ENCODE peak calls at places on chromosomes 11 and 22, in nine cellular contexts. Q is kidney, P is A549, K is heart right ventricle, A is fibroblast of lung, W is small intestine, N is neuronal stem cell, U is spleen, G is H9. R is an unnamed sample. For H3K4me1, the result is how much of the 10 kb centered on the place peaks cover.

GRCh38 chr11:111976614-111977140 is 39.5 kb downstream of the DIXDC1 start:
- DNase-seq in Q (peak), P (no peak), K (no peak), A (peak), W (no peak), N (peak), U (no peak), G (no peak), R (no peak)

GRCh38 chr11:17250561-17251350 is 25.8 kb upstream of the NUCB2 start:
- DNase-seq in Q (no peak), P (no peak), K (no peak), A (peak), W (no peak), N (no peak), U (no peak), G (no peak), R (no peak)

GRCh38 chr11:14384338-14384737 is 25.4 kb upstream of the RRAS2 start:
- DNase-seq in Q (no peak), P (no peak), K (no peak), A (peak), W (no peak), N (no peak), U (no peak), G (no peak), R (no peak)

GRCh38 chr11:10703544-10703943 is 10.0 kb upstream of the IRAG1 start:
- DNase-seq in Q (no peak), P (no peak), K (no peak), A (no peak), W (peak), N (no peak), U (no peak), G (no peak), R (no peak)

GRCh38 chr11:61067782-61068181 is 34.5 kb upstream of the CD5 start:
- DNase-seq in Q (no peak), P (no peak), K (no peak), A (no peak), W (no peak), N (no peak), U (no peak), G (peak), R (no peak)

GRCh38 chr22:40720538-40721256 is 41.4 kb downstream of the MCHR1 start:
- DNase-seq in Q (no peak), P (no peak), K (no peak), A (peak), W (no peak), N (no peak), U (no peak), G (no peak), R (no peak)

GRCh38 chr22:24432059-24432853 is 4.9 kb downstream of the ADORA2A start:
- DNase-seq in Q (peak), P (no peak), K (peak), A (peak), W (peak), N (no peak), U (peak), G (no peak), R (peak)

GRCh38 chr11:119912214-119912613 is 183.2 kb upstream of the NECTIN1 start:
- DNase-seq in Q (no peak), P (no peak), K (peak), A (no peak), W (no peak), N (no peak), U (peak), G (no peak), R (no peak)

GRCh38 chr11:5204787-5205186 is 4.3 kb upstream of the OR51V1 start:
- DNase-seq in Q (no peak), P (peak), K (no peak), A (peak), W (peak), N (peak), U (no peak), G (no peak), R (no peak)

GRCh38 chr22:42915980-42916765 is 59.1 kb upstream of the ARFGAP3 start:
- DNase-seq in Q (no peak), P (no peak), K (no peak), A (no peak), W (peak), N (no peak), U (no peak), G (peak), R (no peak)

GRCh38 chr11:24509114-24509513 is 12.3 kb downstream of the LUZP2 start:
- DNase-seq in Q (no peak), P (no peak), K (no peak), A (peak), W (no peak), N (no peak), U (no peak), G (no peak), R (no peak)

GRCh38 chr11:134142536-134142935 is 73.7 kb downstream of the JAM3 start:
- DNase-seq in Q (no peak), P (no peak), K (no peak), A (peak), W (no peak), N (no peak), U (no peak), G (no peak), R (no peak)

GRCh38 chr11:105862736-105863367 is 159.2 kb downstream of the MSANTD4 start:
- DNase-seq in Q (no peak), P (no peak), K (no peak), A (peak), W (peak), N (peak), U (no peak), G (no peak), R (no peak)

GRCh38 chr11:95371147-95371546 is 140.1 kb upstream of the SESN3 start:
- DNase-seq in Q (no peak), P (no peak), K (no peak), A (no peak), W (no peak), N (no peak), U (no peak), G (no peak), R (no peak)

GRCh38 chr22:46959369-46959768 is 196.9 kb downstream of the TBC1D22A start:
- DNase-seq in Q (no peak), P (no peak), K (no peak), A (no peak), W (no peak), N (no peak), U (no peak), G (no peak), R (no peak)

GRCh38 chr11:31725176-31725575 is 85.9 kb downstream of the PAX6 start:
- DNase-seq in Q (no peak), P (no peak), K (no peak), A (peak), W (no peak), N (no peak), U (no peak), G (no peak), R (no peak)

GRCh38 chr22:50612715-50613221 is 12.2 kb downstream of the MAPK8IP2 start:
- DNase-seq in Q (no peak), P (no peak), K (no peak), A (no peak), W (peak), N (no peak), U (peak), G (peak), R (no peak)

GRCh38 chr11:126766425-126766824 is 234.1 kb downstream of the KIRREL3 start:
- DNase-seq in Q (no peak), P (no peak), K (no peak), A (no peak), W (peak), N (no peak), U (no peak), G (no peak), R (no peak)

GRCh38 chr11:8025816-8026215 is 38.7 kb downstream of the EIF3F start:
- DNase-seq in Q (no peak), P (no peak), K (no peak), A (peak), W (no peak), N (no peak), U (no peak), G (no peak), R (no peak)

GRCh38 chr11:5203366-5203765 is 2.9 kb upstream of the OR51V1 start:
- DNase-seq in Q (no peak), P (no peak), K (no peak), A (no peak), W (peak), N (no peak), U (no peak), G (no peak), R (no peak)

GRCh38 chr11:7168741-7168990 is 79.9 kb downstream of the RBMXL2 start:
- DNase-seq in Q (no peak), P (no peak), K (no peak), A (no peak), W (no peak), N (no peak), U (no peak), G (no peak), R (no peak)

GRCh38 chr11:102617491-102618026 is 7.6 kb downstream of the MMP20 start:
- DNase-seq in Q (no peak), P (no peak), K (no peak), A (no peak), W (no peak), N (no peak), U (no peak), G (no peak), R (no peak)

GRCh38 chr11:118975771-118976709 is 4.5 kb downstream of the FOXR1 start:
- DNase-seq in Q (no peak), P (no peak), K (no peak), A (peak), W (no peak), N (no peak), U (no peak), G (no peak), R (no peak)

GRCh38 chr22:29964777-29965176 is 81.8 kb downstream of the MTMR3 start:
- DNase-seq in Q (no peak), P (no peak), K (no peak), A (no peak), W (no peak), N (no peak), U (no peak), G (no peak), R (no peak)

GRCh38 chr22:49701380-49702067 is 126.1 kb downstream of the BRD1 start:
- DNase-seq in Q (no peak), P (no peak), K (no peak), A (no peak), W (peak), N (no peak), U (no peak), G (no peak), R (no peak)

DNA sequence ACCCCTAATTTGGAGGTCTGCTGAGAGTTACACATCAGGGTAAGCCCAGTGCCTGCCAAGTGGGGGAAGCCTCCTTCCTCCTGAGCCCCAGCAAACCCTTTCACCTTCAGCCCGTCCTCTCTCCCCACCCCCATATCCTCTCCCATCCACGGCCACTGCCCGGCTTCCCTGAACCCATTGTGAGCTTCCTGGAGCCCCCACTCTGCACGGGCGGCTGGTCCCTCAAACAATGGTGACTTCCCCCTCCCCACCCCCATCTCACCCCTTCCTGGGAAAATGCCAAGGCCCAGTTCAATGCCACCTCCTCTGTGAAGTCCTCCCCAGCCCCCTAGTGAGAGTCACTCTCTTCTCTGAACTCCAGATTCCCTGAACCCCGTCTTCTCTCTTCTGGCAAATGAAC is 17.9 kb downstream of the DNAL4 start:
- DNase-seq in Q (no peak), P (no peak), K (no peak), A (no peak), W (no peak), N (no peak), U (no peak), G (no peak), R (no peak)
- H3K27ac ChIP-seq in Q (no peak), P (no peak), K (no peak), A (no peak), W (no peak), N (no peak), U (no peak), G (no peak), R (no peak)

GRCh38 chr11:65476632-65477270 is 22.1 kb upstream of the MALAT1 start:
- DNase-seq in Q (peak), P (no peak), K (no peak), A (no peak), W (peak), N (no peak), U (no peak), G (no peak), R (no peak)
- H3K4me1 ChIP-seq in Q (under half), P (half or more), K (half or more), A (under half), W (under half), N (under half), U (under half), G (under half), R (half or more)

GRCh38 chr22:35451602-35452001 is 51.7 kb downstream of the MCM5 start:
- DNase-seq in Q (no peak), P (no peak), K (no peak), A (no peak), W (no peak), N (no peak), U (no peak), G (no peak), R (no peak)
- H3K27ac ChIP-seq in Q (no peak), P (no peak), K (no peak), A (no peak), W (peak), N (peak), U (no peak), G (no peak), R (peak)

DNA sequence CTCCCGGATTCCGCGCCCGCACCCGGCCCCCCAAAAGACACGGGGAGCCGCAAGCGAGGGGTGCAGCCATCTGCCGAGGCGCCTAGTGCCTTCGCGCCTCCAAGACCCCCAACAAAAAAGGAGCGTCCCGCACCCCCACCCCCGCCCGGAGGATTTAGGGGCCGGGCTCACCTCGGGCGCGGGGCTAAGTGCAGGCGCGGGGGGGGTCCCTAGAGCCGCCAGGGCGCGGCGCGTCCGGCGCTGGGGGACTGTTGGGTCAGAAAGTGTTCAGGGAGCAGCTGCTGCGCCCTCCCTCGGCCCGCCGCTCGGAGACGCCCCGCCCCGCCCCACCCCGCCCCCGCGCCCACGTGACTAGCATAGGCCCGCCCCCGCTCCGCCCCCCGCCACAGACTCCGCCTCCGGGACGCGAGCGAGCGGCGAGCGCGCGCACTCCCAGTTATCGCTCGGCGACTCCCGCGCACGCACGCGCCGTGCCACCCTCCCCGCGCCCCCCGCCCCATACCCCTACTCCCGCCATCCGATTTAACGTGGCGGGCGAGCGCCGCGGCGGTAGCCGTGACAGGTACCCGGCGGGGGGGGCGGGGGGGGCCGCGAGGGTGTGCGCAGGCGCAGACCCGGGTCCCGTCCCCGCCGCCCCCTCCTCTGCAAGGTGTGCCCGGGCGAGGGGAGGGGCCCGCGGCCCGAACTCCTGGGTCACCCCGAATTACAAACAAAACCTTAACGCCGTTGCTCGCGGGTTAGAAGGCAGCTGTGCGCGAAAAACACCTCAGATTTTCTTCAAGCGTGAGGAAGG is 56.2 kb downstream of the KCNJ4 start:
- DNase-seq in Q (peak), P (no peak), K (peak), A (peak), W (peak), N (peak), U (peak), G (peak), R (peak)
- H3K4me1 ChIP-seq in Q (under half), P (under half), K (under half), A (under half), W (under half), N (under half), U (under half), G (under half), R (under half)

DNA sequence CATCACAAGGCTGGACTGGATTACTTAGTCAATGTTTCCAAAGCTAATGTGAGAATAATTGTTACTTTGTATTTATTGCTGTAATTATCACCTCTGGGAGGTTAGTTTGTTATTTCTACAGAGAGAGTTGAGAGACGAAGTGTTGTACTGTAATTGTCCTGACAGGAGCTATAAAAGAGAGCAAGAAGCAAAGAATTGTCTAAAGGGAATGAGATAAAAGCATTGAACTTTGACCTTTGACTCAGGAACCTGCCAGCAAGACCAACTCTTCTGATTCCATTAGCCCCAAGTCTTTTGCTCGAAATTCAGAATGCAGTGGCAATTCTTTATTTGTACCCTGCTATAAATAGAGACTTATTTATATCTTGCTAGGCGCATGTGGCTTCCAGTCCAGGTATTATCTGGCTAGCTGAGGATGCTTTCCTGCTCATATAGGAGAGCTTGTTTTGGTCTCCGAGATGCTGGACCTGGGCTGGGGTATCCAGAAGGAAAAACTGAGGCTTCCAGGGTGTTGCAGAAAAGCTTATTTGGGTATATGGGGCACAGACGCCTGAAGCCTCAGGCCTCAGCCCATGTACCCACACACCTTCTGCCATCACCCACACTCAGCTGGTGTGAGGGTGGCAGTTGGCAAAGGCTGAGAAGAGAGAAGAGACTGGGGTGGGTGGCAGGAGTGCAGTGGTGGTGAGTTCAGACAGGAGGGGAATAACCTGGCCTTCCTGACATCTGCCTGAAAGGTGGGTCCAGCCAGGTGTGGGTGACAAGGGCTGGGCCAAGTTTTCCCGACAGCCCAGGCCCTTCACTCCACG is 40.7 kb downstream of the SYT13 start:
- DNase-seq in Q (no peak), P (no peak), K (no peak), A (no peak), W (peak), N (no peak), U (peak), G (no peak), R (no peak)
- H3K27ac ChIP-seq in Q (no peak), P (no peak), K (no peak), A (no peak), W (no peak), N (no peak), U (no peak), G (no peak), R (no peak)

GRCh38 chr11:848988-849824 is 6.6 kb downstream of the TSPAN4 start:
- DNase-seq in Q (no peak), P (no peak), K (no peak), A (no peak), W (no peak), N (no peak), U (no peak), G (peak), R (no peak)
- H3K4me1 ChIP-seq in Q (under half), P (half or more), K (half or more), A (under half), W (under half), N (under half), U (under half), G (under half), R (under half)

GRCh38 chr11:108538502-108538901 is 40.3 kb upstream of the POGLUT3 start:
- DNase-seq in Q (no peak), P (no peak), K (no peak), A (no peak), W (no peak), N (no peak), U (no peak), G (no peak), R (no peak)
- H3K27ac ChIP-seq in Q (peak), P (no peak), K (no peak), A (no peak), W (no peak), N (no peak), U (no peak), G (no peak), R (no peak)

GRCh38 chr22:37546436-37547248 is 13.6 kb upstream of the CDC42EP1 start:
- DNase-seq in Q (peak), P (no peak), K (peak), A (peak), W (no peak), N (no peak), U (no peak), G (peak), R (peak)

GRCh38 chr22:37545703-37546435 is 14.4 kb upstream of the CDC42EP1 start:
- DNase-seq in Q (peak), P (peak), K (peak), A (peak), W (peak), N (peak), U (peak), G (peak), R (peak)

GRCh38 chr22:37538590-37539357 is 19.6 kb upstream of the CARD10 start:
- DNase-seq in Q (peak), P (peak), K (peak), A (peak), W (peak), N (peak), U (peak), G (peak), R (peak)

GRCh38 chr22:37544955-37545702 is 15.2 kb upstream of the CDC42EP1 start:
- DNase-seq in Q (peak), P (peak), K (peak), A (peak), W (peak), N (no peak), U (no peak), G (peak), R (peak)

DNA sequence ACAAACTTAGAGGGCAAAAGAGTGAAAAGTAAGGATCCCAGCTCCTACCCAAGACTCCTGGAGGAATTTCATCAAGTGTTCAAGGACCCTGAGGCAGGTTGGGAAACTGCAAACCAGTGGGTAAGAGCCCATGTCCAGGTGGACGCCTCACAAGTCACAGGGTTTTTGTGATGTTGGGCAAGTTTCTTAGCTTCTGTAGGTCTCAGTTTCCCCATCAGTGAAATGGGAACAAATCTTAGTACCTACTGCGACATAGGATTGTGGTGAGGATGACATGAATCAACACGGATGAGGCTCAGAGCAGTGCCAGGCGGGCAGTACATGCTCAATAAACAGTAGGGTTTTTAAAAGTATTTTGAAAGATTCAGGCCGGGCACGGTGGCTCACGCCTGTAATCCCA is 17.3 kb upstream of the CDC42EP1 start:
- DNase-seq in Q (no peak), P (no peak), K (no peak), A (no peak), W (no peak), N (no peak), U (no peak), G (no peak), R (no peak)
- H3K4me1 ChIP-seq in Q (under half), P (under half), K (under half), A (under half), W (under half), N (under half), U (under half), G (under half), R (half or more)